ENCODE peak calls at places on chromosomes 11 and 22, in four cellular contexts. A, Q, Z and U are unnamed samples.

GRCh38 chr11:96146765-96147164 is 196.2 kb downstream of the MAML2 start:
- DNase-seq in A (no peak), Q (no peak), Z (no peak), U (no peak)

GRCh38 chr11:116773203-116774112 is 671 bp upstream of the BUD13 start:
- DNase-seq in Z (peak; percentile 17), Q (no peak), A (no peak), U (peak; percentile 71)

GRCh38 chr11:72352859-72353551 is 81.3 kb downstream of the CLPB start:
- DNase-seq in Q (peak; percentile 83), Z (peak; percentile 85), A (peak; percentile 63), U (no peak)

GRCh38 chr22:19177164-19178064 is 1.1 kb downstream of the SLC25A1 start:
- DNase-seq in A (no peak), Q (no peak), Z (no peak), U (no peak)

GRCh38 chr11:74008373-74009229 is at the start of gene UCP3:
- DNase-seq in Q (no peak), Z (no peak), A (no peak), U (no peak)

GRCh38 chr11:126408496-126408895 is 53.0 kb downstream of the ST3GAL4 start:
- DNase-seq in Z (no peak), Q (no peak), A (no peak), U (no peak)

GRCh38 chr11:91560434-91560833 is 664.2 kb upstream of the FAT3 start:
- DNase-seq in Q (no peak), Z (no peak), A (no peak), U (no peak)

GRCh38 chr11:75195164-75195962 is 44.5 kb downstream of the SLCO2B1 start:
- DNase-seq in Q (no peak), Z (no peak), A (no peak), U (peak; percentile 11)

GRCh38 chr22:28812491-28812890 is 12.1 kb upstream of the XBP1 start:
- DNase-seq in A (no peak), Z (no peak), Q (no peak), U (no peak)

GRCh38 chr11:71495286-71496090 is 31.6 kb upstream of the KRTAP5-7 start:
- DNase-seq in Z (no peak), Q (no peak), A (no peak), U (no peak)

GRCh38 chr11:57482782-57483569 is 22.6 kb downstream of the RTN4RL2 start:
- DNase-seq in Z (peak; percentile 21), A (no peak), Q (no peak), U (peak; percentile 27)

GRCh38 chr11:116709970-116710369 is 62.8 kb downstream of the BUD13 start:
- DNase-seq in Q (no peak), A (no peak), Z (no peak), U (no peak)

GRCh38 chr11:126834149-126834548 is 166.4 kb downstream of the KIRREL3 start:
- DNase-seq in A (peak; percentile 88), Q (no peak), Z (peak; percentile 91), U (no peak)

GRCh38 chr11:18865951-18866350 is 73.3 kb downstream of the MRGPRX1 start:
- DNase-seq in A (no peak), Z (no peak), Q (no peak), U (no peak)

GRCh38 chr22:35446365-35446764 is 46.4 kb downstream of the MCM5 start:
- DNase-seq in Q (peak; percentile 26), A (peak; percentile 37), Z (peak; percentile 95), U (no peak)

GRCh38 chr11:109739374-109739773 is 317.4 kb downstream of the C11orf87 start:
- DNase-seq in Z (no peak), Q (no peak), A (no peak), U (no peak)

GRCh38 chr11:47914743-47915142 is 65.6 kb upstream of the PTPRJ start:
- DNase-seq in Z (no peak), Q (no peak), A (no peak), U (no peak)

GRCh38 chr11:72924568-72925190 is 110.5 kb downstream of the ATG16L2 start:
- DNase-seq in A (no peak), Z (peak; percentile 57), Q (peak; percentile 50), U (no peak)

GRCh38 chr11:83933008-83933407 is 646.8 kb upstream of the CCDC90B start:
- DNase-seq in Q (no peak), Z (no peak), A (no peak), U (no peak)

GRCh38 chr11:93122535-93122934 is 75.3 kb downstream of the SLC36A4 start:
- DNase-seq in A (no peak), Q (no peak), Z (no peak), U (no peak)

GRCh38 chr22:27220349-27220748 is 563.0 kb downstream of the MIAT start:
- DNase-seq in Q (peak; percentile 39), Z (peak; percentile 89), A (peak; percentile 49), U (no peak)

GRCh38 chr11:78336877-78337553 is 80.6 kb downstream of the GAB2 start:
- DNase-seq in A (no peak), Z (no peak), Q (no peak), U (no peak)

GRCh38 chr11:13352711-13353110 is 75.1 kb downstream of the BMAL1 start:
- DNase-seq in Z (no peak), Q (no peak), A (no peak), U (no peak)

GRCh38 chr11:84480151-84480550 is 1147.0 kb downstream of the DLG2 start:
- DNase-seq in Z (no peak), A (no peak), Q (no peak), U (no peak)

GRCh38 chr11:93489841-93490240 is 53.4 kb downstream of the SMCO4 start:
- DNase-seq in Z (no peak), Q (no peak), A (no peak), U (no peak)

GRCh38 chr11:117997436-117998200 is 11.4 kb downstream of the IL10RA start:
- DNase-seq in Q (no peak), Z (no peak), A (no peak), U (no peak)

GRCh38 chr11:15157738-15158137 is 43.0 kb downstream of the INSC start:
- DNase-seq in Q (no peak), A (no peak), Z (no peak), U (no peak)

GRCh38 chr22:41687901-41688364 is 734 bp downstream of the SNU13 start:
- DNase-seq in A (no peak), Z (peak; percentile 22), Q (peak; percentile 9), U (no peak)

GRCh38 chr11:20353829-20354434 is 9.6 kb upstream of the HTATIP2 start:
- DNase-seq in A (no peak), Z (peak; percentile 48), Q (no peak), U (peak; percentile 60)

GRCh38 chr11:78927511-78927910 is 352.8 kb upstream of the NARS2 start:
- DNase-seq in Z (no peak), Q (no peak), A (no peak), U (peak; percentile 67)

GRCh38 chr11:69362315-69362714 is 68.4 kb downstream of the MYEOV start:
- DNase-seq in Z (no peak), Q (no peak), A (no peak), U (no peak)

GRCh38 chr11:56817661-56818060 is 69.2 kb upstream of the OR9G4 start:
- DNase-seq in Q (no peak), Z (no peak), A (no peak), U (no peak)

GRCh38 chr11:4673781-4674180 is 23.9 kb downstream of the OR51E2 start:
- DNase-seq in Z (no peak), A (no peak), Q (no peak), U (no peak)

GRCh38 chr22:48258108-48258705 is 1495.8 kb downstream of the TBC1D22A start:
- DNase-seq in A (no peak), Q (no peak), Z (no peak), U (no peak)